ENCODE peak calls at places on chromosome 20, in four cellular contexts. M is cardiac muscle cell, V is fibroblast of pulmonary artery, T is fibroblast of the aortic adventitia. A is an unnamed sample.

GRCh38 chr20:38843346-38843745 is 37.8 kb downstream of the PPP1R16B start:
- DNase-seq in M (no peak), V (no peak), T (no peak), A (no peak)

GRCh38 chr20:43909211-43909610 is 5.4 kb upstream of the TOX2 start:
- DNase-seq in M (no peak), V (no peak), T (no peak), A (no peak)

GRCh38 chr20:3995749-3996305 is 19.5 kb downstream of the RNF24 start:
- DNase-seq in M (no peak), V (no peak), T (no peak), A (no peak)

GRCh38 chr20:14142171-14142570 is 146.9 kb downstream of the MACROD2 start:
- DNase-seq in M (peak; percentile 63), V (peak; percentile 71), T (peak; percentile 78), A (no peak)

GRCh38 chr20:44028868-44029847 is 114.5 kb downstream of the TOX2 start:
- DNase-seq in M (no peak), V (no peak), T (no peak), A (no peak)

GRCh38 chr20:37728635-37728983 is 34.8 kb downstream of the CTNNBL1 start:
- DNase-seq in M (no peak), V (no peak), T (no peak), A (no peak)

GRCh38 chr20:13325033-13325432 is 104.0 kb downstream of the ISM1 start:
- DNase-seq in M (peak; percentile 41), V (peak; percentile 45), T (peak; percentile 14), A (peak; percentile 6)

GRCh38 chr20:36542516-36543186 is 1.3 kb downstream of the MYL9 start:
- DNase-seq in M (no peak), V (no peak), T (no peak), A (no peak)

GRCh38 chr20:43492101-43492500 is 15.4 kb upstream of the L3MBTL1 start:
- DNase-seq in M (no peak), V (no peak), T (no peak), A (peak; percentile 35)

GRCh38 chr20:8293791-8294190 is 161.7 kb downstream of the PLCB1 start:
- DNase-seq in M (no peak), V (no peak), T (no peak), A (no peak)

GRCh38 chr20:22387452-22387851 is 196.9 kb downstream of the FOXA2 start:
- DNase-seq in M (no peak), V (no peak), T (no peak), A (no peak)

GRCh38 chr20:38970302-38970701 is 8.2 kb downstream of the DHX35 start:
- DNase-seq in M (peak; percentile 13), V (peak; percentile 39), T (peak; percentile 35), A (peak; percentile 89)

GRCh38 chr20:35283441-35284266 is 918 bp downstream of the EIF6 start:
- DNase-seq in M (no peak), V (no peak), T (no peak), A (no peak)

GRCh38 chr20:43451400-43451799 is 6.3 kb upstream of the SRSF6 start:
- DNase-seq in M (no peak), V (no peak), T (no peak), A (no peak)

GRCh38 chr20:43255877-43256276 is 66.2 kb upstream of the PTPRT start:
- DNase-seq in M (no peak), V (no peak), T (no peak), A (no peak)

GRCh38 chr20:13158339-13158738 is 62.7 kb upstream of the ISM1 start:
- DNase-seq in M (no peak), V (no peak), T (peak; percentile 33), A (no peak)

GRCh38 chr20:37163832-37164554 is 15.1 kb upstream of the RPN2 start:
- DNase-seq in M (no peak), V (no peak), T (no peak), A (no peak)

GRCh38 chr20:58702161-58702510 is 9.5 kb downstream of the NPEPL1 start:
- DNase-seq in M (no peak), V (no peak), T (no peak), A (no peak)

GRCh38 chr20:21179796-21180195 is 53.9 kb downstream of the KIZ start:
- DNase-seq in M (peak; percentile 50), V (peak; percentile 47), T (peak; percentile 77), A (peak; percentile 55)

GRCh38 chr20:61284752-61285151 is 32.7 kb downstream of the CDH4 start:
- DNase-seq in M (no peak), V (no peak), T (no peak), A (no peak)

GRCh38 chr20:19449051-19449450 is 236.6 kb downstream of the SLC24A3 start:
- DNase-seq in M (no peak), V (no peak), T (no peak), A (no peak)

GRCh38 chr20:63782051-63782471 is 42.5 kb downstream of the SLC2A4RG start:
- DNase-seq in M (no peak), V (no peak), T (no peak), A (no peak)

GRCh38 chr20:57135875-57136274 is 130.6 kb downstream of the BMP7 start:
- DNase-seq in M (no peak), V (no peak), T (no peak), A (no peak)

GRCh38 chr20:49210101-49210749 is 9.0 kb upstream of the DDX27 start:
- DNase-seq in M (no peak), V (no peak), T (peak; percentile 66), A (no peak)

GRCh38 chr20:63969851-63970713 is at the start of gene ZNF512B:
- DNase-seq in M (peak; percentile 70), V (peak; percentile 63), T (peak; percentile 55), A (no peak)

GRCh38 chr20:38610521-38610920 is 8.9 kb downstream of the ARHGAP40 start:
- DNase-seq in M (peak; percentile 25), V (peak; percentile 14), T (no peak), A (peak; percentile 37)

GRCh38 chr20:3340443-3340842 is 67.0 kb downstream of the DNAAF9 start:
- DNase-seq in M (peak; percentile 37), V (no peak), T (no peak), A (no peak)

GRCh38 chr20:17967595-17968365 is 814 bp downstream of the SNX5 start:
- DNase-seq in M (peak; percentile 63), V (peak; percentile 62), T (peak; percentile 66), A (peak; percentile 41)

GRCh38 chr20:7029005-7029404 is 261.5 kb downstream of the BMP2 start:
- DNase-seq in M (no peak), V (no peak), T (no peak), A (no peak)

GRCh38 chr20:39961667-39962066 is 727.4 kb downstream of the MAFB start:
- DNase-seq in M (no peak), V (no peak), T (no peak), A (no peak)

GRCh38 chr20:16191496-16191895 is 381.8 kb downstream of the KIF16B start:
- DNase-seq in M (no peak), V (no peak), T (no peak), A (no peak)

GRCh38 chr20:14498809-14499208 is 161.4 kb upstream of the FLRT3 start:
- DNase-seq in M (no peak), V (no peak), T (no peak), A (no peak)

GRCh38 chr20:45115386-45115774 is 406 bp upstream of the WFDC5 start:
- DNase-seq in M (no peak), V (no peak), T (no peak), A (no peak)

GRCh38 chr20:45115829-45116228 is 855 bp upstream of the WFDC5 start:
- DNase-seq in M (no peak), V (no peak), T (no peak), A (no peak)

GRCh38 chr20:45119556-45120266 is 4.6 kb downstream of the WFDC12 start:
- DNase-seq in M (no peak), V (no peak), T (no peak), A (no peak)

GRCh38 chr20:45117581-45117980 is 2.6 kb upstream of the WFDC5 start:
- DNase-seq in M (no peak), V (no peak), T (no peak), A (no peak)

GRCh38 chr20:45118028-45118427 is 3.1 kb upstream of the WFDC5 start:
- DNase-seq in M (no peak), V (no peak), T (no peak), A (no peak)
- TF ChIP-seq CTCF in M (peak; percentile 23), V (peak; percentile 16), T (peak; percentile 16), A (peak; percentile 42)

GRCh38 chr20:45487231-45487635 is 17.7 kb downstream of the WFDC2 start:
- DNase-seq in M (no peak), V (no peak), T (no peak), A (no peak)
- TF ChIP-seq CTCF in M (peak; percentile 12), V (no peak), T (no peak), A (peak; percentile 39)

GRCh38 chr20:5885866-5886265 is 64.5 kb downstream of the TRMT6 start:
- DNase-seq in M (no peak), V (no peak), T (no peak), A (no peak)
- TF ChIP-seq CTCF in M (no peak), V (no peak), T (no peak), A (no peak)

GRCh38 chr20:54984104-54984448 is 508.7 kb downstream of the DOK5 start:
- DNase-seq in M (no peak), V (no peak), T (no peak), A (no peak)

GRCh38 chr20:54981181-54981580 is 505.8 kb downstream of the DOK5 start:
- DNase-seq in M (no peak), V (no peak), T (no peak), A (no peak)

GRCh38 chr20:54985100-54985499 is 509.7 kb downstream of the DOK5 start:
- DNase-seq in M (no peak), V (no peak), T (no peak), A (no peak)

DNA sequence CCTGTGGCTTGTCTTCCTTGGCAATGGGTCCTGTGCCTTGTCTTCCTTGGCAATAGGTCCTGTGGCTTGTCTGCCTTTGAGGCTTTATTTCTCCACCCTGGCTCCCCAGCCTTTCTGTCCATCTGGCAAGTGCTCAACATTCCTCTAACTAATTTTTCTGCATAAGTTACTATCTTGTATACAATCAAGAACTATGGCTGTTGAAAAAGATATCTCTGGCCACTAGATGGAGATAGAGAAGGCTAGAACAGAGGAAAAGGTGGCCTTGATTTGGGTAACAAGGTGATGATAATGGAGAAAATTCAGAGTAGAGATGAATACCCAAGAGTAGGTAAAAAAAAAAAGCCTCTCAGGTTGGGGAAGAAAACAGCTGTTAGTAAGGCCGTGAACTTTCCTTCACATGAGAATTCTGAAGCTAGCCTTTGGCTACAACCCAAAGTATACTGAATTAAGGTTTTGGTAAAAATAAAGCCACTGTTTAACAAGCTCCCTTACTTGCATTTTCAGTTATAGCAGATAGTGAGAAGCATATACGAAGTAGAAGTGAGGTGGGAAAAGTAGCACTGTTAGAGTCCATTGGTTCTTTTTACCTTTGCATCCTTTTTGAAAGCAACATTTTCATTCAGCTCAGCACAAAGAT is 505.0 kb downstream of the DOK5 start:
- DNase-seq in M (no peak), V (no peak), T (no peak), A (no peak)
- TF ChIP-seq CTCF in M (no peak), V (no peak), T (no peak), A (peak; percentile 38)

GRCh38 chr20:47558295-47558694 is 56.6 kb downstream of the NCOA3 start:
- DNase-seq in M (no peak), V (no peak), T (no peak), A (no peak)
- TF ChIP-seq CTCF in M (no peak), V (no peak), T (no peak), A (no peak)